ENCODE peak calls at places on chromosomes 2 and 18, in nine cellular contexts. One of them, this sample, is unnamed.

GRCh38 chr2:36123995-36124394 is 231.6 kb upstream of the CRIM1 start:
- DNase-seq in H9: no peak
- DNase-seq in heart right ventricle: no peak
- DNase-seq in uterus: no peak
- DNase-seq in stomach: no peak
- DNase-seq in heart left ventricle: no peak
- DNase-seq in CD8-positive, alpha-beta T cell: no peak
- DNase-seq in sigmoid colon: no peak
- DNase-seq in A549: no peak
- DNase-seq in this sample: no peak

GRCh38 chr2:12728221-12728777 is 11.6 kb downstream of the TRIB2 start:
- DNase-seq in stomach: no peak
- DNase-seq in uterus: no peak
- DNase-seq in heart right ventricle: no peak
- DNase-seq in CD8-positive, alpha-beta T cell: peak; percentile 15
- DNase-seq in heart left ventricle: no peak
- DNase-seq in sigmoid colon: no peak
- DNase-seq in H9: no peak
- DNase-seq in A549: no peak
- DNase-seq in this sample: no peak

GRCh38 chr2:3256655-3257054 is 121.0 kb downstream of the EIPR1 start:
- DNase-seq in stomach: no peak
- DNase-seq in CD8-positive, alpha-beta T cell: no peak
- DNase-seq in H9: no peak
- DNase-seq in uterus: no peak
- DNase-seq in heart right ventricle: no peak
- DNase-seq in heart left ventricle: no peak
- DNase-seq in A549: no peak
- DNase-seq in sigmoid colon: no peak
- DNase-seq in this sample: no peak

GRCh38 chr2:219459460-219460311 is 25.0 kb downstream of the SPEG start:
- DNase-seq in heart left ventricle: peak; percentile 71
- DNase-seq in stomach: peak; percentile 59
- DNase-seq in heart right ventricle: peak; percentile 66
- DNase-seq in H9: peak; percentile 83
- DNase-seq in uterus: peak; percentile 71
- DNase-seq in CD8-positive, alpha-beta T cell: no peak
- DNase-seq in sigmoid colon: peak; percentile 88
- DNase-seq in A549: peak; percentile 75
- DNase-seq in this sample: peak; percentile 49

GRCh38 chr2:144515694-144516416 is 4.1 kb downstream of the ZEB2 start:
- DNase-seq in heart left ventricle: peak; percentile 68
- DNase-seq in A549: no peak
- DNase-seq in stomach: no peak
- DNase-seq in H9: no peak
- DNase-seq in CD8-positive, alpha-beta T cell: no peak
- DNase-seq in uterus: peak; percentile 51
- DNase-seq in heart right ventricle: peak; percentile 62
- DNase-seq in sigmoid colon: no peak
- DNase-seq in this sample: peak; percentile 89

GRCh38 chr2:171523969-171524401 is 1.7 kb downstream of the CYBRD1 start:
- DNase-seq in heart right ventricle: no peak
- DNase-seq in H9: no peak
- DNase-seq in stomach: no peak
- DNase-seq in uterus: no peak
- DNase-seq in CD8-positive, alpha-beta T cell: no peak
- DNase-seq in heart left ventricle: no peak
- DNase-seq in sigmoid colon: no peak
- DNase-seq in A549: no peak
- DNase-seq in this sample: peak; percentile 37

GRCh38 chr2:119760876-119761275 is 1.2 kb downstream of the PTPN4 start:
- DNase-seq in heart right ventricle: no peak
- DNase-seq in A549: peak; percentile 18
- DNase-seq in H9: no peak
- DNase-seq in stomach: no peak
- DNase-seq in sigmoid colon: no peak
- DNase-seq in uterus: no peak
- DNase-seq in heart left ventricle: no peak
- DNase-seq in CD8-positive, alpha-beta T cell: no peak
- DNase-seq in this sample: no peak

GRCh38 chr18:58058720-58059119 is 14.7 kb downstream of the NEDD4L start:
- DNase-seq in A549: no peak
- DNase-seq in heart right ventricle: no peak
- DNase-seq in heart left ventricle: no peak
- DNase-seq in H9: no peak
- DNase-seq in sigmoid colon: no peak
- DNase-seq in CD8-positive, alpha-beta T cell: no peak
- DNase-seq in stomach: no peak
- DNase-seq in uterus: no peak
- DNase-seq in this sample: no peak

GRCh38 chr2:146927080-146927714 is 917.6 kb upstream of the ACVR2A start:
- DNase-seq in A549: no peak
- DNase-seq in H9: peak; percentile 78
- DNase-seq in sigmoid colon: peak; percentile 81
- DNase-seq in uterus: peak; percentile 59
- DNase-seq in heart right ventricle: no peak
- DNase-seq in heart left ventricle: no peak
- DNase-seq in CD8-positive, alpha-beta T cell: no peak
- DNase-seq in stomach: peak; percentile 34
- DNase-seq in this sample: no peak

GRCh38 chr18:65257157-65257556 is 493.7 kb upstream of the CDH7 start:
- DNase-seq in uterus: no peak
- DNase-seq in A549: no peak
- DNase-seq in sigmoid colon: no peak
- DNase-seq in heart right ventricle: no peak
- DNase-seq in H9: peak; percentile 34
- DNase-seq in heart left ventricle: no peak
- DNase-seq in stomach: no peak
- DNase-seq in CD8-positive, alpha-beta T cell: no peak
- DNase-seq in this sample: no peak

GRCh38 chr18:7872569-7872968 is 305.5 kb downstream of the PTPRM start:
- DNase-seq in H9: no peak
- DNase-seq in stomach: no peak
- DNase-seq in heart right ventricle: no peak
- DNase-seq in CD8-positive, alpha-beta T cell: no peak
- DNase-seq in sigmoid colon: no peak
- DNase-seq in heart left ventricle: no peak
- DNase-seq in A549: peak; percentile 49
- DNase-seq in uterus: no peak
- DNase-seq in this sample: peak; percentile 42

GRCh38 chr2:180763249-180763989 is 217.0 kb upstream of the UBE2E3 start:
- DNase-seq in uterus: no peak
- DNase-seq in A549: no peak
- DNase-seq in H9: no peak
- DNase-seq in heart left ventricle: no peak
- DNase-seq in CD8-positive, alpha-beta T cell: no peak
- DNase-seq in heart right ventricle: no peak
- DNase-seq in stomach: no peak
- DNase-seq in sigmoid colon: no peak
- DNase-seq in this sample: no peak

GRCh38 chr18:76482267-76482666 is 12.8 kb downstream of the ZNF516 start:
- DNase-seq in sigmoid colon: no peak
- DNase-seq in H9: no peak
- DNase-seq in A549: no peak
- DNase-seq in heart right ventricle: no peak
- DNase-seq in CD8-positive, alpha-beta T cell: no peak
- DNase-seq in uterus: no peak
- DNase-seq in heart left ventricle: no peak
- DNase-seq in stomach: no peak
- DNase-seq in this sample: no peak

GRCh38 chr18:76479351-76480238 is 15.4 kb downstream of the ZNF516 start:
- DNase-seq in A549: no peak
- DNase-seq in H9: no peak
- DNase-seq in heart left ventricle: no peak
- DNase-seq in uterus: no peak
- DNase-seq in heart right ventricle: no peak
- DNase-seq in sigmoid colon: no peak
- DNase-seq in CD8-positive, alpha-beta T cell: no peak
- DNase-seq in stomach: no peak
- DNase-seq in this sample: no peak

GRCh38 chr18:76482971-76483691 is 11.9 kb downstream of the ZNF516 start:
- DNase-seq in H9: no peak
- DNase-seq in sigmoid colon: no peak
- DNase-seq in A549: no peak
- DNase-seq in heart left ventricle: no peak
- DNase-seq in stomach: no peak
- DNase-seq in CD8-positive, alpha-beta T cell: no peak
- DNase-seq in uterus: no peak
- DNase-seq in heart right ventricle: no peak
- DNase-seq in this sample: peak; percentile 67

GRCh38 chr18:76483780-76484179 is 11.3 kb downstream of the ZNF516 start:
- DNase-seq in heart right ventricle: no peak
- DNase-seq in heart left ventricle: no peak
- DNase-seq in A549: no peak
- DNase-seq in H9: no peak
- DNase-seq in uterus: no peak
- DNase-seq in stomach: no peak
- DNase-seq in sigmoid colon: no peak
- DNase-seq in CD8-positive, alpha-beta T cell: no peak
- DNase-seq in this sample: no peak

GRCh38 chr18:76480913-76481312 is 14.1 kb downstream of the ZNF516 start:
- DNase-seq in CD8-positive, alpha-beta T cell: no peak
- DNase-seq in sigmoid colon: no peak
- DNase-seq in stomach: no peak
- DNase-seq in uterus: no peak
- DNase-seq in H9: no peak
- DNase-seq in A549: peak; percentile 19
- DNase-seq in heart left ventricle: no peak
- DNase-seq in heart right ventricle: no peak
- DNase-seq in this sample: no peak
- TF ChIP-seq CTCF in CD8-positive, alpha-beta T cell: no peak
- TF ChIP-seq CTCF in sigmoid colon: no peak
- TF ChIP-seq CTCF in stomach: no peak
- TF ChIP-seq CTCF in uterus: no peak
- TF ChIP-seq CTCF in H9: peak; percentile 57
- TF ChIP-seq CTCF in A549: no peak
- TF ChIP-seq CTCF in heart left ventricle: no peak
- TF ChIP-seq CTCF in heart right ventricle: no peak
- TF ChIP-seq CTCF in this sample: no peak

DNA sequence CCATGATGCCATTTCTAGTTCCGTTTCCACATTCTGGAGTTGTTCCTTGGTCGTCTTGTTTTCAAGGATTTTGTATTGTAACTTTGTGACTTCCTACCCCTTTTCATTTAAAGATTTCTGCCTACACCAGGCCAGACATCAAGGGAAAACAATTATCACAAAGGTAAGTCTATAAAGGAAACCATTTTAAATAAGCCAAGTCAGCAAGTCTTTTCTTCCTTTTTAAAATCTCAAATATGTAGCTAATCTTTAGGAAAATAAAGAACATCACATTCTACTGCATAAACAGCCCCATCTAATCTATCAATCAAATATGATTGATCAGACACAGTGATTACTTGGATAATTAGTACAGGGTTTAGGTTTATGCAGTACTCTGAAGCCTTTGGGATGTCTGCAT is 35.8 kb upstream of the INSIG2 start:
- DNase-seq in CD8-positive, alpha-beta T cell: no peak
- DNase-seq in heart right ventricle: no peak
- DNase-seq in heart left ventricle: no peak
- DNase-seq in H9: no peak
- DNase-seq in stomach: no peak
- DNase-seq in A549: no peak
- DNase-seq in sigmoid colon: no peak
- DNase-seq in uterus: no peak
- DNase-seq in this sample: no peak
- H3K4me1 ChIP-seq in CD8-positive, alpha-beta T cell: no peaks in the 10 kb centered on the region
- H3K4me1 ChIP-seq in heart right ventricle: no peaks in the 10 kb centered on the region
- H3K4me1 ChIP-seq in heart left ventricle: no peaks in the 10 kb centered on the region
- H3K4me1 ChIP-seq in H9: no peaks in the 10 kb centered on the region
- H3K4me1 ChIP-seq in stomach: no peaks in the 10 kb centered on the region
- H3K4me1 ChIP-seq in A549: peaks cover 11% of the 10 kb centered on the region
- H3K4me1 ChIP-seq in sigmoid colon: no peaks in the 10 kb centered on the region
- H3K4me1 ChIP-seq in uterus: no peaks in the 10 kb centered on the region
- H3K4me1 ChIP-seq in this sample: peaks cover 3% of the 10 kb centered on the region

DNA sequence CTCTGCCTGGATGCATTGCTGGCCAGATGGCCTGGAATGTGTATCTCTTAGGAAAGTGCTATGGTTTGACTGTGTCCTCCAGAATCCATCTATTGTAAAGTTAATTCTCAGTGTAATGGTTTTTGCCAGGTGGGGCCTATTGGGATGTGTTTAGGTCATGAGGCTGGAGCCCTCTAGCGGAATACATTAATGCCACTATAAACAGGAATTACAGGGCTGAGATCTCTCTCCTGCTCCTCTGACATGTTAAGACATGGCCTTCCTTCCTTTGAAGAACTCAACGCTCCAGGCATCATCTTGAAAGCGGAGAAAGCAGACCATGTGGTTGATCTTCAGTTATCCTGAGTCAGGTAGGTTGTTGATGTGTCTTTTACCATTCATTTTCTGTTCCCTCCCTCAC is 276.4 kb downstream of the RPIA start:
- DNase-seq in A549: no peak
- DNase-seq in heart left ventricle: no peak
- DNase-seq in stomach: no peak
- DNase-seq in H9: no peak
- DNase-seq in sigmoid colon: no peak
- DNase-seq in CD8-positive, alpha-beta T cell: no peak
- DNase-seq in uterus: no peak
- DNase-seq in heart right ventricle: no peak
- DNase-seq in this sample: no peak
- TF ChIP-seq CTCF in A549: peak; percentile 34
- TF ChIP-seq CTCF in heart left ventricle: no peak
- TF ChIP-seq CTCF in stomach: no peak
- TF ChIP-seq CTCF in H9: no peak
- TF ChIP-seq CTCF in sigmoid colon: no peak
- TF ChIP-seq CTCF in CD8-positive, alpha-beta T cell: no peak
- TF ChIP-seq CTCF in uterus: no peak
- TF ChIP-seq CTCF in heart right ventricle: no peak
- TF ChIP-seq CTCF in this sample: no peak

GRCh38 chr2:68719912-68720311 is 14.7 kb upstream of the ARHGAP25 start:
- DNase-seq in heart right ventricle: no peak
- DNase-seq in sigmoid colon: no peak
- DNase-seq in stomach: no peak
- DNase-seq in A549: no peak
- DNase-seq in heart left ventricle: no peak
- DNase-seq in CD8-positive, alpha-beta T cell: no peak
- DNase-seq in H9: no peak
- DNase-seq in uterus: no peak
- DNase-seq in this sample: no peak

GRCh38 chr2:68722712-68723111 is 11.9 kb upstream of the ARHGAP25 start:
- DNase-seq in heart right ventricle: no peak
- DNase-seq in H9: peak; percentile 53
- DNase-seq in sigmoid colon: no peak
- DNase-seq in A549: no peak
- DNase-seq in heart left ventricle: no peak
- DNase-seq in CD8-positive, alpha-beta T cell: no peak
- DNase-seq in stomach: no peak
- DNase-seq in uterus: no peak
- DNase-seq in this sample: no peak

GRCh38 chr2:68720665-68721064 is 13.9 kb upstream of the ARHGAP25 start:
- DNase-seq in sigmoid colon: no peak
- DNase-seq in A549: no peak
- DNase-seq in CD8-positive, alpha-beta T cell: no peak
- DNase-seq in H9: no peak
- DNase-seq in heart right ventricle: no peak
- DNase-seq in uterus: no peak
- DNase-seq in heart left ventricle: no peak
- DNase-seq in stomach: no peak
- DNase-seq in this sample: no peak

GRCh38 chr2:68716948-68717661 is 17.5 kb upstream of the ARHGAP25 start:
- DNase-seq in heart left ventricle: no peak
- DNase-seq in sigmoid colon: no peak
- DNase-seq in A549: no peak
- DNase-seq in heart right ventricle: no peak
- DNase-seq in uterus: no peak
- DNase-seq in H9: no peak
- DNase-seq in CD8-positive, alpha-beta T cell: no peak
- DNase-seq in stomach: no peak
- DNase-seq in this sample: no peak

GRCh38 chr2:68721482-68722071 is 13.0 kb upstream of the ARHGAP25 start:
- DNase-seq in uterus: no peak
- DNase-seq in sigmoid colon: no peak
- DNase-seq in CD8-positive, alpha-beta T cell: no peak
- DNase-seq in stomach: peak; percentile 60
- DNase-seq in heart right ventricle: no peak
- DNase-seq in H9: no peak
- DNase-seq in A549: no peak
- DNase-seq in heart left ventricle: no peak
- DNase-seq in this sample: no peak
- H3K4me1 ChIP-seq in uterus: no peaks in the 10 kb centered on the region
- H3K4me1 ChIP-seq in sigmoid colon: no peaks in the 10 kb centered on the region
- H3K4me1 ChIP-seq in CD8-positive, alpha-beta T cell: peaks cover 71% of the 10 kb centered on the region
- H3K4me1 ChIP-seq in stomach: no peaks in the 10 kb centered on the region
- H3K4me1 ChIP-seq in heart right ventricle: no peaks in the 10 kb centered on the region
- H3K4me1 ChIP-seq in H9: peaks cover 3% of the 10 kb centered on the region
- H3K4me1 ChIP-seq in A549: peaks cover 4% of the 10 kb centered on the region
- H3K4me1 ChIP-seq in heart left ventricle: no peaks in the 10 kb centered on the region
- H3K4me1 ChIP-seq in this sample: no peaks in the 10 kb centered on the region